ENCODE peak calls at places on chromosome 10, in five cellular contexts. B is K562, R is H1, F is GM12878, K is HepG2. Z is an unnamed sample.

GRCh38 chr10:81870472-81870871 is 4.5 kb upstream of the NRG3 start:
- DNase-seq in B (no peak), R (no peak), F (no peak), K (no peak), Z (no peak)

GRCh38 chr10:18611168-18611567 is 40.2 kb downstream of the NSUN6 start:
- DNase-seq in B (no peak), R (no peak), F (no peak), K (no peak), Z (no peak)

GRCh38 chr10:132667613-132668394 is 118.1 kb downstream of the NKX6-2 start:
- DNase-seq in B (no peak), R (no peak), F (no peak), K (no peak), Z (peak)

GRCh38 chr10:77643795-77644468 is 6.3 kb upstream of the KCNMA1 start:
- DNase-seq in B (peak), R (no peak), F (no peak), K (peak), Z (peak)

GRCh38 chr10:693506-693905 is 4.0 kb upstream of the DIP2C start:
- DNase-seq in B (no peak), R (no peak), F (no peak), K (no peak), Z (peak)

GRCh38 chr10:132684164-132684891 is 101.6 kb downstream of the NKX6-2 start:
- DNase-seq in B (no peak), R (no peak), F (peak), K (no peak), Z (no peak)

GRCh38 chr10:71191459-71192113 is 20.8 kb upstream of the UNC5B start:
- DNase-seq in B (no peak), R (no peak), F (no peak), K (no peak), Z (no peak)

GRCh38 chr10:58299580-58299979 is 30.6 kb downstream of the CISD1 start:
- DNase-seq in B (peak), R (peak), F (no peak), K (peak), Z (peak)

GRCh38 chr10:2839081-2839725 is 228.1 kb upstream of the PFKP start:
- DNase-seq in B (peak), R (peak), F (no peak), K (peak), Z (peak)

GRCh38 chr10:485776-486572 is 203.5 kb downstream of the DIP2C start:
- DNase-seq in B (no peak), R (no peak), F (no peak), K (no peak), Z (no peak)

GRCh38 chr10:29443745-29444523 is 155.1 kb downstream of the LYZL1 start:
- DNase-seq in B (no peak), R (no peak), F (no peak), K (peak), Z (peak)

GRCh38 chr10:118594392-118595063 is 920 bp downstream of the PRLHR start:
- DNase-seq in B (peak), R (peak), F (no peak), K (no peak), Z (peak)

GRCh38 chr10:6600224-6600987 is 20.3 kb upstream of the PRKCQ start:
- DNase-seq in B (no peak), R (no peak), F (no peak), K (no peak), Z (no peak)

GRCh38 chr10:14325325-14325955 is 5.3 kb downstream of the FRMD4A start:
- DNase-seq in B (peak), R (peak), F (no peak), K (peak), Z (peak)

GRCh38 chr10:85857305-85857704 is 509.3 kb downstream of the GRID1 start:
- DNase-seq in B (no peak), R (no peak), F (no peak), K (no peak), Z (no peak)

GRCh38 chr10:66752714-66753113 is 173.1 kb upstream of the LRRTM3 start:
- DNase-seq in B (no peak), R (no peak), F (no peak), K (no peak), Z (no peak)

GRCh38 chr10:69634759-69635425 is 4.8 kb downstream of the FAM241B start:
- DNase-seq in B (no peak), R (no peak), F (no peak), K (no peak), Z (no peak)

GRCh38 chr10:70518695-70519094 is 40.1 kb downstream of the PALD1 start:
- DNase-seq in B (no peak), R (no peak), F (no peak), K (no peak), Z (peak)

GRCh38 chr10:108358912-108359311 is 1194.4 kb upstream of the SORCS1 start:
- DNase-seq in B (no peak), R (no peak), F (peak), K (peak), Z (peak)

GRCh38 chr10:124010563-124011131 is 82.8 kb downstream of the CHST15 start:
- DNase-seq in B (peak), R (peak), F (no peak), K (no peak), Z (no peak)

GRCh38 chr10:101781984-101782810 is 1.0 kb downstream of the NPM3 start:
- DNase-seq in B (peak), R (no peak), F (no peak), K (no peak), Z (no peak)

GRCh38 chr10:6204063-6204340 is 1.3 kb downstream of the PFKFB3 start:
- DNase-seq in B (no peak), R (no peak), F (no peak), K (no peak), Z (no peak)

GRCh38 chr10:101140084-101140949 is 9.2 kb downstream of the TLX1 start:
- DNase-seq in B (no peak), R (no peak), F (no peak), K (no peak), Z (no peak)

GRCh38 chr10:77631241-77631640 is 6.4 kb downstream of the KCNMA1 start:
- DNase-seq in B (no peak), R (no peak), F (no peak), K (no peak), Z (no peak)

GRCh38 chr10:51092402-51092801 is 18.1 kb downstream of the PRKG1 start:
- DNase-seq in B (no peak), R (no peak), F (no peak), K (no peak), Z (no peak)

GRCh38 chr10:92965314-92965713 is 95.3 kb upstream of the CYP26C1 start:
- DNase-seq in B (peak), R (no peak), F (no peak), K (peak), Z (peak)

GRCh38 chr10:69961168-69961863 is 91.3 kb upstream of the MACROH2A2 start:
- DNase-seq in B (peak), R (no peak), F (no peak), K (no peak), Z (no peak)

GRCh38 chr10:75402486-75403143 is 1.1 kb upstream of the ZNF503 start:
- DNase-seq in B (no peak), R (no peak), F (no peak), K (no peak), Z (peak)

GRCh38 chr10:45427956-45428338 is 53.9 kb downstream of the ALOX5 start:
- DNase-seq in B (no peak), R (no peak), F (no peak), K (no peak), Z (no peak)

GRCh38 chr10:3068201-3068967 is 1.0 kb downstream of the PFKP start:
- DNase-seq in B (peak), R (no peak), F (no peak), K (no peak), Z (no peak)

GRCh38 chr10:94122247-94122646 is 128.5 kb downstream of the PLCE1 start:
- DNase-seq in B (no peak), R (no peak), F (no peak), K (no peak), Z (no peak)

GRCh38 chr10:110307805-110308204 is 3.1 kb upstream of the SMNDC1 start:
- DNase-seq in B (no peak), R (no peak), F (no peak), K (no peak), Z (no peak)

GRCh38 chr10:130372222-130372621 is 236.0 kb downstream of the GLRX3 start:
- DNase-seq in B (no peak), R (no peak), F (no peak), K (no peak), Z (no peak)

GRCh38 chr10:130369645-130370381 is 233.6 kb downstream of the GLRX3 start:
- DNase-seq in B (no peak), R (no peak), F (no peak), K (no peak), Z (no peak)

GRCh38 chr10:130371156-130371555 is 235.0 kb downstream of the GLRX3 start:
- DNase-seq in B (no peak), R (no peak), F (no peak), K (no peak), Z (no peak)

GRCh38 chr10:130371686-130372085 is 235.5 kb downstream of the GLRX3 start:
- DNase-seq in B (no peak), R (no peak), F (no peak), K (no peak), Z (no peak)

DNA sequence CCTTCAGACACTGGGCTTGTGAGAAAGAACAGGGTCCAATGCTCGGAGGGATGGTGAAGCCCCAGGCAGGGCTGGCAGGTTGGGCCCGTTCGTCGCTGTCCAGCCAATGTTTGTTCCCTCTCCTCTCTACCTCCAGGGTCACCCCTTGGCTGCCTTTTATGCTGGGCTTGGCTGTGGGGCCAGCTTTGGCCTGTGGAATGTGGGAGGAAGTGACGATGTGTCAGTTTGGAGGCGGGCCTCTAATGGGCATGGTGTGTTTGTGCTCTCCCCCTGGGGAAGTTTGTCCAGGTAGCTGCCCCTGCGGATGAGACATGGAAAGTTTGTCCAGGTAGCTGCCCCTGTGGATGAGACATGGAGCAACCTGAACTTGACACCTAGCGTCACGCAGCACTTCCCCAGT is 236.7 kb downstream of the GLRX3 start:
- DNase-seq in B (no peak), R (no peak), F (no peak), K (no peak), Z (no peak)
- TF ChIP-seq KDM1A in B (no peak), R (no peak), F (no peak), K (no peak), Z (no peak)

GRCh38 chr10:78920011-78920410 is 148.8 kb upstream of the ZMIZ1 start:
- DNase-seq in B (no peak), R (no peak), F (no peak), K (no peak), Z (no peak)
- TF ChIP-seq KDM1A in B (no peak), R (no peak), F (no peak), K (no peak), Z (no peak)

GRCh38 chr10:15725603-15726002 is 5.9 kb upstream of the ITGA8 start:
- DNase-seq in B (peak), R (no peak), F (no peak), K (peak), Z (peak)
- TF ChIP-seq KDM1A in B (no peak), R (no peak), F (no peak), K (no peak), Z (no peak)

GRCh38 chr10:88793747-88794299 is 8.7 kb upstream of the LIPM start:
- DNase-seq in B (no peak), R (no peak), F (peak), K (no peak), Z (no peak)
- TF ChIP-seq KDM1A in B (no peak), R (no peak), F (no peak), K (no peak), Z (no peak)

DNA sequence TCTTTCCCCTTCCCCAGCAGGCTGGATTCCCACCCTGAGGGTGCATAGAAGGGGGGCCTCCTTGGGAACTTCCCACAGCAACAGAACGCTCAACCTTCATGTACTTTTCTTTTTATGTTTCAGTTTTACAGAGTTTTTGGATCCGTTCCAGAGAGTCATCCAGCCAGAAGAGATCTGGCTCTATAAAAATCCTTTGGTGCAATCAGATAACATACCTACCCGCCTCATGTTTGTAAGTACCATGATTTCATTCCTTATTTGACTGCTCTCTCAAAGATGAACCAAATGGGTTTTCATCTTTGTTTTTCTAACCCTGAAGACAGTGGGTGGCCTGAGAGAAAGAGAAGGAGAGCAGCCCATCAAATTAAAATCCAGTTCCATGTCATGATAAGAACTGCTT is 46.7 kb downstream of the PLPP4 start:
- DNase-seq in B (no peak), R (no peak), F (no peak), K (no peak), Z (no peak)
- TF ChIP-seq KDM1A in B (no peak), R (no peak), F (no peak), K (no peak), Z (no peak)

GRCh38 chr10:97539523-97540200 is 32.9 kb upstream of the ANKRD2 start:
- DNase-seq in B (no peak), R (no peak), F (no peak), K (no peak), Z (no peak)

GRCh38 chr10:97546441-97547340 is 25.9 kb upstream of the ANKRD2 start:
- DNase-seq in B (no peak), R (no peak), F (no peak), K (no peak), Z (no peak)

GRCh38 chr10:97542169-97543024 is 30.2 kb upstream of the ANKRD2 start:
- DNase-seq in B (peak), R (no peak), F (no peak), K (peak), Z (peak)

GRCh38 chr10:97540669-97541500 is 31.7 kb upstream of the ANKRD2 start:
- DNase-seq in B (no peak), R (no peak), F (no peak), K (no peak), Z (no peak)

GRCh38 chr10:97543025-97543546 is 29.5 kb upstream of the ANKRD2 start:
- DNase-seq in B (peak), R (no peak), F (no peak), K (peak), Z (peak)
- TF ChIP-seq KDM1A in B (no peak), R (no peak), F (no peak), K (no peak), Z (no peak)

GRCh38 chr10:23439452-23439919 is 611 bp downstream of the OTUD1 start:
- DNase-seq in B (peak), R (no peak), F (no peak), K (no peak), Z (peak)
- TF ChIP-seq KDM1A in B (no peak), R (no peak), F (no peak), K (no peak), Z (no peak)

GRCh38 chr10:12924911-12925310 is 76.6 kb downstream of the CCDC3 start:
- DNase-seq in B (no peak), R (no peak), F (no peak), K (no peak), Z (no peak)
- TF ChIP-seq KDM1A in B (no peak), R (no peak), F (no peak), K (no peak), Z (no peak)

GRCh38 chr10:4120454-4120853 is 335.4 kb upstream of the KLF6 start:
- DNase-seq in B (no peak), R (no peak), F (no peak), K (no peak), Z (no peak)
- TF ChIP-seq KDM1A in B (no peak), R (no peak), F (no peak), K (no peak), Z (no peak)

GRCh38 chr10:129759214-129760002 is 204.7 kb downstream of the EBF3 start:
- DNase-seq in B (no peak), R (no peak), F (no peak), K (no peak), Z (no peak)

GRCh38 chr10:129758591-129759021 is 205.5 kb downstream of the EBF3 start:
- DNase-seq in B (no peak), R (no peak), F (no peak), K (no peak), Z (no peak)

GRCh38 chr10:129756912-129757861 is 206.9 kb downstream of the EBF3 start:
- DNase-seq in B (no peak), R (no peak), F (no peak), K (no peak), Z (no peak)

GRCh38 chr10:129760003-129760315 is 204.1 kb downstream of the EBF3 start:
- DNase-seq in B (no peak), R (no peak), F (no peak), K (no peak), Z (no peak)

GRCh38 chr10:129758180-129758579 is 205.9 kb downstream of the EBF3 start:
- DNase-seq in B (no peak), R (no peak), F (no peak), K (no peak), Z (no peak)
- TF ChIP-seq KDM1A in B (no peak), R (no peak), F (no peak), K (no peak), Z (no peak)

Z was measured in A549.